ENCODE peak calls at places on chromosomes 3 and 15, in six cellular contexts. One of them, this sample, is unnamed.

GRCh38 chr15:62752687-62753517 is 289.6 kb upstream of the TPM1 start:
- DNase-seq in astrocyte: peak; percentile 29
- DNase-seq in AG04450: no peak
- DNase-seq in upper lobe of right lung: no peak
- DNase-seq in gastrocnemius medialis: no peak
- DNase-seq in choroid plexus epithelial cell: no peak
- DNase-seq in this sample: no peak

GRCh38 chr3:179069762-179070390 is 1.7 kb downstream of the ZMAT3 start:
- DNase-seq in astrocyte: peak; percentile 47
- DNase-seq in AG04450: no peak
- DNase-seq in choroid plexus epithelial cell: peak; percentile 73
- DNase-seq in upper lobe of right lung: no peak
- DNase-seq in gastrocnemius medialis: no peak
- DNase-seq in this sample: no peak

GRCh38 chr3:194575484-194576210 is 57.6 kb downstream of the TMEM44 start:
- DNase-seq in choroid plexus epithelial cell: peak; percentile 80
- DNase-seq in upper lobe of right lung: no peak
- DNase-seq in AG04450: no peak
- DNase-seq in astrocyte: peak; percentile 68
- DNase-seq in gastrocnemius medialis: no peak
- DNase-seq in this sample: no peak

GRCh38 chr3:125121246-125122010 is 65.6 kb upstream of the HEG1 start:
- DNase-seq in choroid plexus epithelial cell: no peak
- DNase-seq in gastrocnemius medialis: no peak
- DNase-seq in AG04450: no peak
- DNase-seq in astrocyte: no peak
- DNase-seq in upper lobe of right lung: no peak
- DNase-seq in this sample: no peak

GRCh38 chr3:33581666-33582065 is 136.4 kb downstream of the CLASP2 start:
- DNase-seq in upper lobe of right lung: no peak
- DNase-seq in AG04450: no peak
- DNase-seq in astrocyte: no peak
- DNase-seq in gastrocnemius medialis: no peak
- DNase-seq in choroid plexus epithelial cell: no peak
- DNase-seq in this sample: no peak

GRCh38 chr3:27900316-27900715 is 178.2 kb upstream of the EOMES start:
- DNase-seq in gastrocnemius medialis: no peak
- DNase-seq in AG04450: no peak
- DNase-seq in upper lobe of right lung: no peak
- DNase-seq in choroid plexus epithelial cell: no peak
- DNase-seq in astrocyte: no peak
- DNase-seq in this sample: no peak

GRCh38 chr3:26236991-26237682 is 385.4 kb upstream of the LRRC3B start:
- DNase-seq in AG04450: no peak
- DNase-seq in choroid plexus epithelial cell: no peak
- DNase-seq in gastrocnemius medialis: no peak
- DNase-seq in upper lobe of right lung: no peak
- DNase-seq in astrocyte: no peak
- DNase-seq in this sample: no peak

GRCh38 chr3:9183811-9184463 is 65.5 kb downstream of the SRGAP3 start:
- DNase-seq in astrocyte: no peak
- DNase-seq in AG04450: no peak
- DNase-seq in choroid plexus epithelial cell: peak; percentile 17
- DNase-seq in gastrocnemius medialis: no peak
- DNase-seq in upper lobe of right lung: no peak
- DNase-seq in this sample: no peak

GRCh38 chr3:117610156-117610555 is 900.6 kb downstream of the TUSC7 start:
- DNase-seq in choroid plexus epithelial cell: peak; percentile 8
- DNase-seq in gastrocnemius medialis: no peak
- DNase-seq in astrocyte: no peak
- DNase-seq in upper lobe of right lung: no peak
- DNase-seq in AG04450: no peak
- DNase-seq in this sample: no peak

GRCh38 chr3:158711886-158712285 is 20.4 kb downstream of the RARRES1 start:
- DNase-seq in gastrocnemius medialis: no peak
- DNase-seq in astrocyte: peak; percentile 95
- DNase-seq in upper lobe of right lung: no peak
- DNase-seq in AG04450: peak; percentile 61
- DNase-seq in choroid plexus epithelial cell: peak; percentile 79
- DNase-seq in this sample: no peak

GRCh38 chr3:78497692-78498091 is 1270.1 kb downstream of the ROBO1 start:
- DNase-seq in AG04450: no peak
- DNase-seq in choroid plexus epithelial cell: peak; percentile 51
- DNase-seq in gastrocnemius medialis: no peak
- DNase-seq in astrocyte: no peak
- DNase-seq in upper lobe of right lung: no peak
- DNase-seq in this sample: no peak

GRCh38 chr3:172383306-172383796 is 64.9 kb downstream of the GHSR start:
- DNase-seq in astrocyte: no peak
- DNase-seq in AG04450: no peak
- DNase-seq in gastrocnemius medialis: no peak
- DNase-seq in upper lobe of right lung: no peak
- DNase-seq in choroid plexus epithelial cell: no peak
- DNase-seq in this sample: no peak

GRCh38 chr3:127676456-127676855 is 3.7 kb downstream of the ABTB1 start:
- DNase-seq in gastrocnemius medialis: no peak
- DNase-seq in AG04450: no peak
- DNase-seq in choroid plexus epithelial cell: no peak
- DNase-seq in astrocyte: no peak
- DNase-seq in upper lobe of right lung: peak; percentile 44
- DNase-seq in this sample: no peak

GRCh38 chr3:133568294-133569014 is 5.0 kb upstream of the CDV3 start:
- DNase-seq in astrocyte: peak; percentile 96
- DNase-seq in choroid plexus epithelial cell: peak; percentile 69
- DNase-seq in gastrocnemius medialis: no peak
- DNase-seq in AG04450: no peak
- DNase-seq in upper lobe of right lung: no peak
- DNase-seq in this sample: no peak

GRCh38 chr15:31128919-31129768 is 27.6 kb upstream of the TRPM1 start:
- DNase-seq in upper lobe of right lung: peak; percentile 89
- DNase-seq in choroid plexus epithelial cell: peak; percentile 76
- DNase-seq in gastrocnemius medialis: peak; percentile 38
- DNase-seq in astrocyte: no peak
- DNase-seq in AG04450: peak; percentile 20
- DNase-seq in this sample: no peak

GRCh38 chr15:58260186-58260910 is 122.2 kb downstream of the AQP9 start:
- DNase-seq in upper lobe of right lung: no peak
- DNase-seq in AG04450: no peak
- DNase-seq in gastrocnemius medialis: peak; percentile 83
- DNase-seq in astrocyte: no peak
- DNase-seq in choroid plexus epithelial cell: no peak
- DNase-seq in this sample: no peak

GRCh38 chr15:89003865-89004725 is 84.2 kb upstream of the ABHD2 start:
- DNase-seq in AG04450: peak; percentile 27
- DNase-seq in astrocyte: peak; percentile 42
- DNase-seq in upper lobe of right lung: no peak
- DNase-seq in choroid plexus epithelial cell: peak; percentile 83
- DNase-seq in gastrocnemius medialis: no peak
- DNase-seq in this sample: no peak

GRCh38 chr3:46705022-46705530 is 3.9 kb downstream of the TMIE start:
- DNase-seq in AG04450: peak; percentile 26
- DNase-seq in upper lobe of right lung: peak; percentile 80
- DNase-seq in choroid plexus epithelial cell: peak; percentile 77
- DNase-seq in gastrocnemius medialis: peak; percentile 52
- DNase-seq in astrocyte: peak; percentile 22
- DNase-seq in this sample: peak; percentile 72

GRCh38 chr3:122183893-122184590 is 574 bp downstream of the CASR start:
- DNase-seq in gastrocnemius medialis: no peak
- DNase-seq in astrocyte: no peak
- DNase-seq in choroid plexus epithelial cell: no peak
- DNase-seq in AG04450: no peak
- DNase-seq in upper lobe of right lung: peak; percentile 57
- DNase-seq in this sample: peak; percentile 18

GRCh38 chr15:39573844-39574243 is 7.0 kb upstream of the THBS1 start:
- DNase-seq in gastrocnemius medialis: no peak
- DNase-seq in AG04450: no peak
- DNase-seq in upper lobe of right lung: no peak
- DNase-seq in choroid plexus epithelial cell: no peak
- DNase-seq in astrocyte: no peak
- DNase-seq in this sample: no peak

DNA sequence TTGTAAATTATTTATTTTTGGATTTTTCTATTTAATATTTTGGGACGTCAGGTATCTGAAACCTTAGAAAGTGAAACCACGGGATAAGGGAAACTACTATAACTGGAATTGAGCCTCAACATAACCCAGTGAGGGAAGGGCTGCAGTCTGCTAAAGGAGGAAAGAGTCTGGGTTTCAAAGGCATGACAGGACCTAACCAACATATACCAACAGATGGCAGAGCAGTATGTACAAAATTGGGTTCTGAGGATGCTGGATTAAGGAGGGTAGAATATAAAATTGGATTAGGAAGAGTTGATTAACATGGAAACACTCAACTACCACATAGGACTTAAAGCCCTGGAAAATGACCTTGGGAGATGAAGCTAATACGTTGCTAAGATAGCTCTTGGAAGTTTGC is 603.5 kb downstream of the MECOM start:
- DNase-seq in astrocyte: no peak
- DNase-seq in choroid plexus epithelial cell: peak; percentile 62
- DNase-seq in AG04450: no peak
- DNase-seq in gastrocnemius medialis: no peak
- DNase-seq in upper lobe of right lung: no peak
- DNase-seq in this sample: no peak
- TF ChIP-seq CTCF in astrocyte: peak; percentile 3
- TF ChIP-seq CTCF in choroid plexus epithelial cell: peak; percentile 51
- TF ChIP-seq CTCF in AG04450: peak; percentile 31
- TF ChIP-seq CTCF in gastrocnemius medialis: no peak
- TF ChIP-seq CTCF in upper lobe of right lung: no peak
- TF ChIP-seq CTCF in this sample: no peak

GRCh38 chr3:30135190-30135589 is 471.2 kb upstream of the TGFBR2 start:
- DNase-seq in AG04450: no peak
- DNase-seq in gastrocnemius medialis: no peak
- DNase-seq in upper lobe of right lung: no peak
- DNase-seq in choroid plexus epithelial cell: peak; percentile 28
- DNase-seq in astrocyte: no peak
- DNase-seq in this sample: no peak
- TF ChIP-seq CTCF in AG04450: no peak
- TF ChIP-seq CTCF in gastrocnemius medialis: no peak
- TF ChIP-seq CTCF in upper lobe of right lung: no peak
- TF ChIP-seq CTCF in choroid plexus epithelial cell: peak; percentile 47
- TF ChIP-seq CTCF in astrocyte: no peak
- TF ChIP-seq CTCF in this sample: no peak

GRCh38 chr3:141228385-141228784 is 3.2 kb upstream of the PXYLP1 start:
- DNase-seq in gastrocnemius medialis: no peak
- DNase-seq in AG04450: no peak
- DNase-seq in upper lobe of right lung: no peak
- DNase-seq in choroid plexus epithelial cell: no peak
- DNase-seq in astrocyte: no peak
- DNase-seq in this sample: no peak
- TF ChIP-seq CTCF in gastrocnemius medialis: no peak
- TF ChIP-seq CTCF in AG04450: no peak
- TF ChIP-seq CTCF in upper lobe of right lung: no peak
- TF ChIP-seq CTCF in choroid plexus epithelial cell: no peak
- TF ChIP-seq CTCF in astrocyte: no peak
- TF ChIP-seq CTCF in this sample: no peak

GRCh38 chr3:47852604-47853397 is 49.9 kb downstream of the DHX30 start:
- DNase-seq in choroid plexus epithelial cell: no peak
- DNase-seq in gastrocnemius medialis: no peak
- DNase-seq in astrocyte: no peak
- DNase-seq in upper lobe of right lung: no peak
- DNase-seq in AG04450: no peak
- DNase-seq in this sample: no peak

GRCh38 chr3:47856669-47857068 is 53.7 kb downstream of the DHX30 start:
- DNase-seq in gastrocnemius medialis: peak; percentile 62
- DNase-seq in AG04450: no peak
- DNase-seq in choroid plexus epithelial cell: no peak
- DNase-seq in astrocyte: no peak
- DNase-seq in upper lobe of right lung: peak; percentile 47
- DNase-seq in this sample: no peak

GRCh38 chr3:47854267-47854666 is 51.3 kb downstream of the DHX30 start:
- DNase-seq in AG04450: no peak
- DNase-seq in choroid plexus epithelial cell: no peak
- DNase-seq in astrocyte: no peak
- DNase-seq in upper lobe of right lung: no peak
- DNase-seq in gastrocnemius medialis: no peak
- DNase-seq in this sample: no peak

GRCh38 chr3:47855461-47856383 is 52.8 kb downstream of the DHX30 start:
- DNase-seq in AG04450: no peak
- DNase-seq in upper lobe of right lung: peak; percentile 59
- DNase-seq in gastrocnemius medialis: no peak
- DNase-seq in astrocyte: no peak
- DNase-seq in choroid plexus epithelial cell: no peak
- DNase-seq in this sample: no peak

DNA sequence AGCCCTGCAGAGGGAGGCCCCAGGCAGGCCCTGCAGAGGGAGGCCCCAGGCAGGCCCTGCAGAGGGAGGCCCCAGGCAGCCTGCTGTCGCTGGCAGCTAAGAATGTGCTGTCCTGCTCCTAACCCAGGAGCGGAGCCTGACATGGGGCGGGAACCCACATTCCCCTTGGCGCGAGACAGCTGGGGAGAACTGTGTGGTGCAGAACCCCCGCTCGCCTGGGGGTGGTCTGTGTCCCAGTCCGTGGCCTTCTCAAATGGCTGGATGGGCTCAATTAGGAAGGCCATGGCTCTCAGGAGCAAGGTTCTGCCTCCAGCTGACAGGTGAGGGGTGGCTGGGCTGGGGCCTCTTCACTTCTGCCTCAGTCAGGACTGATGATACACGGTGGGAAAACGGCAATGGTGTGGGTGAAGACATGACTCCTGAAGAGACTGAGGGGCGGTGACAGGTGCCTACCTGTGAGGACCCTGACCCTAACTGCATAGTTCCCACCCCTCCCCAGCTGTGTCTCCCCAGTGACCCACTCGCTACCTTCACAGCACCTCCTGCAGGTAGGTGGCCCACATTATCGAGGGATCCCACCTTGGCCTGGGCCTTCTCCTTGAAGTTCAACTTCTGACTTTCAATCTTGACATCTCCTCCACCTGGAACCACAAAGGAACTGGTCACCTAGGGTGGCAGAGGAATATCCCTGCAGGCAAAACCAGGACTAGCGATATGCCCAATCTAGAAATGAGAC is 52.0 kb downstream of the DHX30 start:
- DNase-seq in AG04450: no peak
- DNase-seq in gastrocnemius medialis: no peak
- DNase-seq in choroid plexus epithelial cell: no peak
- DNase-seq in upper lobe of right lung: no peak
- DNase-seq in astrocyte: no peak
- DNase-seq in this sample: no peak
- TF ChIP-seq CTCF in AG04450: no peak
- TF ChIP-seq CTCF in gastrocnemius medialis: no peak
- TF ChIP-seq CTCF in choroid plexus epithelial cell: no peak
- TF ChIP-seq CTCF in upper lobe of right lung: no peak
- TF ChIP-seq CTCF in astrocyte: no peak
- TF ChIP-seq CTCF in this sample: no peak

GRCh38 chr3:105523496-105523895 is 156.8 kb downstream of the ALCAM start:
- DNase-seq in AG04450: no peak
- DNase-seq in gastrocnemius medialis: no peak
- DNase-seq in upper lobe of right lung: no peak
- DNase-seq in choroid plexus epithelial cell: no peak
- DNase-seq in astrocyte: no peak
- DNase-seq in this sample: no peak
- TF ChIP-seq CTCF in AG04450: no peak
- TF ChIP-seq CTCF in gastrocnemius medialis: no peak
- TF ChIP-seq CTCF in upper lobe of right lung: no peak
- TF ChIP-seq CTCF in choroid plexus epithelial cell: no peak
- TF ChIP-seq CTCF in astrocyte: no peak
- TF ChIP-seq CTCF in this sample: no peak